ENCODE peak calls at places on chromosomes 12 and 14, in ten cellular contexts. One of them, this sample, is unnamed.

GRCh38 chr12:48973992-48974673 is 2.6 kb upstream of the WNT10B start:
- DNase-seq in HEK293T: no peak
- DNase-seq in pancreas: peak
- DNase-seq in A172: no peak
- DNase-seq in left cardiac atrium: peak
- DNase-seq in nephron progenitor cell: peak
- DNase-seq in erythroblast: peak
- DNase-seq in germinal center: no peak
- DNase-seq in stromal cell of bone marrow: no peak
- DNase-seq in endothelial cell of umbilical vein: peak
- DNase-seq in this sample: peak

GRCh38 chr12:131311764-131312163 is 358.1 kb downstream of the ADGRD1 start:
- DNase-seq in HEK293T: no peak
- DNase-seq in pancreas: no peak
- DNase-seq in A172: no peak
- DNase-seq in left cardiac atrium: no peak
- DNase-seq in nephron progenitor cell: no peak
- DNase-seq in erythroblast: no peak
- DNase-seq in germinal center: no peak
- DNase-seq in stromal cell of bone marrow: no peak
- DNase-seq in endothelial cell of umbilical vein: no peak
- DNase-seq in this sample: no peak

GRCh38 chr14:104536942-104537612 is 42.5 kb upstream of the C14orf180 start:
- DNase-seq in HEK293T: no peak
- DNase-seq in pancreas: no peak
- DNase-seq in A172: peak
- DNase-seq in left cardiac atrium: peak
- DNase-seq in nephron progenitor cell: no peak
- DNase-seq in erythroblast: no peak
- DNase-seq in germinal center: no peak
- DNase-seq in stromal cell of bone marrow: no peak
- DNase-seq in endothelial cell of umbilical vein: no peak
- DNase-seq in this sample: no peak

GRCh38 chr12:10562306-10562933 is 51.0 kb downstream of the MAGOHB start:
- DNase-seq in HEK293T: peak
- DNase-seq in pancreas: no peak
- DNase-seq in A172: peak
- DNase-seq in left cardiac atrium: no peak
- DNase-seq in nephron progenitor cell: no peak
- DNase-seq in erythroblast: peak
- DNase-seq in germinal center: peak
- DNase-seq in stromal cell of bone marrow: peak
- DNase-seq in endothelial cell of umbilical vein: peak
- DNase-seq in this sample: no peak

GRCh38 chr12:56315626-56316473 is at the start of gene CNPY2:
- DNase-seq in HEK293T: peak
- DNase-seq in pancreas: peak
- DNase-seq in A172: peak
- DNase-seq in left cardiac atrium: peak
- DNase-seq in nephron progenitor cell: peak
- DNase-seq in erythroblast: peak
- DNase-seq in germinal center: peak
- DNase-seq in stromal cell of bone marrow: peak
- DNase-seq in endothelial cell of umbilical vein: peak
- DNase-seq in this sample: peak

GRCh38 chr14:101986953-101987352 is 22.6 kb downstream of the DYNC1H1 start:
- DNase-seq in HEK293T: no peak
- DNase-seq in pancreas: no peak
- DNase-seq in A172: no peak
- DNase-seq in left cardiac atrium: no peak
- DNase-seq in nephron progenitor cell: no peak
- DNase-seq in erythroblast: no peak
- DNase-seq in germinal center: no peak
- DNase-seq in stromal cell of bone marrow: no peak
- DNase-seq in endothelial cell of umbilical vein: no peak
- DNase-seq in this sample: no peak

GRCh38 chr14:38065101-38065762 is 142.5 kb upstream of the SSTR1 start:
- DNase-seq in HEK293T: no peak
- DNase-seq in pancreas: no peak
- DNase-seq in A172: peak
- DNase-seq in left cardiac atrium: no peak
- DNase-seq in nephron progenitor cell: no peak
- DNase-seq in erythroblast: no peak
- DNase-seq in germinal center: no peak
- DNase-seq in stromal cell of bone marrow: no peak
- DNase-seq in endothelial cell of umbilical vein: no peak
- DNase-seq in this sample: no peak

GRCh38 chr12:71477609-71478008 is 38.0 kb downstream of the LGR5 start:
- DNase-seq in HEK293T: no peak
- DNase-seq in pancreas: no peak
- DNase-seq in A172: no peak
- DNase-seq in left cardiac atrium: no peak
- DNase-seq in nephron progenitor cell: no peak
- DNase-seq in erythroblast: no peak
- DNase-seq in germinal center: no peak
- DNase-seq in stromal cell of bone marrow: no peak
- DNase-seq in endothelial cell of umbilical vein: no peak
- DNase-seq in this sample: no peak

GRCh38 chr14:71486274-71486673 is 446.0 kb upstream of the RGS6 start:
- DNase-seq in HEK293T: no peak
- DNase-seq in pancreas: no peak
- DNase-seq in A172: no peak
- DNase-seq in left cardiac atrium: no peak
- DNase-seq in nephron progenitor cell: no peak
- DNase-seq in erythroblast: peak
- DNase-seq in germinal center: no peak
- DNase-seq in stromal cell of bone marrow: peak
- DNase-seq in endothelial cell of umbilical vein: no peak
- DNase-seq in this sample: no peak

GRCh38 chr12:19614601-19615442 is 175.5 kb downstream of the AEBP2 start:
- DNase-seq in HEK293T: no peak
- DNase-seq in pancreas: no peak
- DNase-seq in A172: no peak
- DNase-seq in left cardiac atrium: no peak
- DNase-seq in nephron progenitor cell: no peak
- DNase-seq in erythroblast: no peak
- DNase-seq in germinal center: no peak
- DNase-seq in stromal cell of bone marrow: no peak
- DNase-seq in endothelial cell of umbilical vein: no peak
- DNase-seq in this sample: no peak

This sample was measured in WERI-Rb-1.